ENCODE peak calls at places on chromosomes 12 and 14, in nine cellular contexts. J, P, U, N, R, W, B, Q and Y are unnamed samples.

GRCh38 chr14:99430491-99430890 is 50.2 kb downstream of the SETD3 start:
- DNase-seq in J (no peak), P (peak; percentile 80), U (no peak), N (no peak), R (no peak), W (peak; percentile 43), B (peak; percentile 43), Q (peak; percentile 71), Y (no peak)

GRCh38 chr12:83005534-83006197 is 319.0 kb downstream of the TMTC2 start:
- DNase-seq in J (no peak), P (no peak), U (no peak), N (no peak), R (no peak), W (no peak), B (no peak), Q (no peak), Y (no peak)

GRCh38 chr12:123388948-123389559 is 5.1 kb downstream of the KMT5A start:
- DNase-seq in J (no peak), P (peak; percentile 21), U (no peak), N (peak; percentile 37), R (no peak), W (no peak), B (no peak), Q (peak; percentile 15), Y (no peak)

GRCh38 chr12:4444031-4444430 is 1.6 kb downstream of the FGF6 start:
- DNase-seq in J (no peak), P (no peak), U (no peak), N (no peak), R (no peak), W (no peak), B (no peak), Q (no peak), Y (no peak)

GRCh38 chr12:90953956-90954421 is 987 bp downstream of the CCER1 start:
- DNase-seq in J (no peak), P (peak; percentile 91), U (no peak), N (peak; percentile 16), R (no peak), W (peak; percentile 41), B (no peak), Q (peak; percentile 21), Y (no peak)

GRCh38 chr14:24117179-24117578 is 2.4 kb upstream of the NRL start:
- DNase-seq in J (no peak), P (no peak), U (no peak), N (no peak), R (no peak), W (no peak), B (no peak), Q (peak; percentile 77), Y (peak; percentile 63)

GRCh38 chr14:89746654-89747053 is 207.9 kb downstream of the EFCAB11 start:
- DNase-seq in J (no peak), P (peak; percentile 49), U (no peak), N (no peak), R (no peak), W (no peak), B (no peak), Q (no peak), Y (no peak)

GRCh38 chr14:61525293-61526011 is 169.9 kb upstream of the HIF1A start:
- DNase-seq in J (peak; percentile 64), P (no peak), U (no peak), N (peak; percentile 67), R (no peak), W (no peak), B (peak; percentile 56), Q (peak; percentile 83), Y (peak; percentile 84)

GRCh38 chr14:29926701-29927595 is 699 bp downstream of the PRKD1 start:
- DNase-seq in J (no peak), P (peak; percentile 55), U (no peak), N (peak; percentile 56), R (peak; percentile 55), W (peak; percentile 69), B (peak; percentile 34), Q (peak; percentile 78), Y (peak; percentile 85)

GRCh38 chr12:63103489-63104131 is 47.4 kb downstream of the AVPR1A start:
- DNase-seq in J (no peak), P (peak; percentile 51), U (peak; percentile 15), N (no peak), R (no peak), W (peak; percentile 43), B (peak; percentile 25), Q (no peak), Y (no peak)

GRCh38 chr12:12439636-12440035 is 82.8 kb downstream of the BORCS5 start:
- DNase-seq in J (no peak), P (no peak), U (no peak), N (no peak), R (no peak), W (no peak), B (peak; percentile 41), Q (no peak), Y (no peak)

GRCh38 chr12:110635055-110635454 is 21.1 kb downstream of the TCTN1 start:
- DNase-seq in J (no peak), P (no peak), U (no peak), N (no peak), R (no peak), W (no peak), B (no peak), Q (no peak), Y (no peak)

GRCh38 chr14:60510976-60511599 is 2.1 kb downstream of the SIX6 start:
- DNase-seq in J (no peak), P (peak; percentile 57), U (no peak), N (no peak), R (no peak), W (peak; percentile 80), B (no peak), Q (no peak), Y (no peak)

GRCh38 chr14:60515244-60515695 is 6.3 kb downstream of the SIX6 start:
- DNase-seq in J (no peak), P (peak; percentile 8), U (no peak), N (no peak), R (no peak), W (no peak), B (no peak), Q (no peak), Y (no peak)

GRCh38 chr14:60515696-60516284 is 6.8 kb downstream of the SIX6 start:
- DNase-seq in J (no peak), P (peak; percentile 78), U (no peak), N (no peak), R (no peak), W (peak; percentile 89), B (no peak), Q (no peak), Y (no peak)

GRCh38 chr14:60512952-60513554 is 4.1 kb downstream of the SIX6 start:
- DNase-seq in J (no peak), P (peak; percentile 77), U (no peak), N (no peak), R (no peak), W (peak; percentile 27), B (no peak), Q (no peak), Y (no peak)

DNA sequence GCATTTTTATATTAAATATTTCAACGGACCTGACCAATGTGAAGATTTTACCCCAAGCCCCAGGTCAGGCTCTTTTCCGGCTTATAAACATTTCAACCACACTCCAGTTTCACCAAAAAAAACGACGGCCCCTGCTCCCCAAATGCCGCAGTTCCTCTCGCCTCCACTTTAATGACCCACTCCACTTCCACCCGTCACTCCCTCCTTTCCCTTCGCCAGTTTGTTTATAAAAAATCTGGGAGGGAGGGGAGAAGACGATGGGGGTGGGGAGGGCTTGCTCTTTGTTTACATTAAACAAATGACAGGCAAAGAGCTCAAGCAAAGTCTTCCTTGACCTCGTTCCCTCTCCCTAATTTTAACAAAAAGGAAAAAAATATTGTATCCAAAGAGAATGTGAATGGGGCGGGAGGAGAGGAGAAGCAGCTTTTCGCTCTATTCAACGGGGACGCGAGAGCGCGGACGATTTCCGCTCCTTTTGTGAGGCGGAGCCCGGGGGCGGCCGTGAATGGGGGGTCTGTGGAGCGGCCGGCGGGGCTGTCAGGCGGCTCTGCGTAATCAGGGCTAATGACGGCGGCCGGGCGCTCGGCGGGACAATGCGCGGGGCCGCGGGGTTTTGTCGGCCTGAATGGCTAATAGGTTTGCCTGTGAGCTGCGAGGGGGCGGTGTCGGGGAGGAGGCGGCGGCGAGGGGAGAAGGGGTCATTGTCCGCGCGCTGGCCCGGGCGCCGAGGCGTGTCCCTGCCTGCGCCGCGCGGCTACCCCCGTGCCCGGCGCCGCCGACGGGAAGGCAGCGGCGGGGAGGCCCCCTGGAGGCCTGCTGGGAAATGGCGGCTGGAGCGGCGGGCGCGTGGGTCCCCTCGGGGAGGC is 5.7 kb downstream of the SIX6 start:
- DNase-seq in J (no peak), P (peak; percentile 75), U (no peak), N (peak; percentile 61), R (no peak), W (peak; percentile 97), B (peak; percentile 17), Q (peak; percentile 25), Y (peak; percentile 77)
- TF ChIP-seq CTCF in J (peak; percentile 26), P (peak; percentile 40), U (no peak), N (peak; percentile 56), R (no peak), W (peak; percentile 61), B (peak; percentile 62), Q (peak; percentile 17), Y (peak; percentile 14)

GRCh38 chr12:84912191-84913142 is at the start of gene SLC6A15:
- DNase-seq in J (no peak), P (peak; percentile 87), U (no peak), N (peak; percentile 24), R (peak; percentile 52), W (peak; percentile 90), B (peak; percentile 53), Q (peak; percentile 65), Y (peak; percentile 82)
- H3K4me3 ChIP-seq in J (peak within 1 kb of the TSS; percentile 68), P (peak within 1 kb of the TSS; percentile 89), U (no peak within 1 kb of the TSS), N (peak within 1 kb of the TSS; percentile 57), R (peak within 1 kb of the TSS; percentile 28), W (peak within 1 kb of the TSS; percentile 85), B (peak within 1 kb of the TSS; percentile 47), Q (peak within 1 kb of the TSS; percentile 9), Y (peak within 1 kb of the TSS; percentile 42)

GRCh38 chr12:81255947-81256346 is 178.1 kb downstream of the ACSS3 start:
- DNase-seq in J (no peak), P (peak; percentile 35), U (no peak), N (no peak), R (no peak), W (no peak), B (no peak), Q (no peak), Y (no peak)

GRCh38 chr12:81263072-81263471 is 185.2 kb downstream of the ACSS3 start:
- DNase-seq in J (no peak), P (no peak), U (no peak), N (no peak), R (no peak), W (no peak), B (no peak), Q (no peak), Y (no peak)

GRCh38 chr12:81261508-81262207 is 183.8 kb downstream of the ACSS3 start:
- DNase-seq in J (no peak), P (peak; percentile 33), U (no peak), N (no peak), R (no peak), W (no peak), B (no peak), Q (no peak), Y (no peak)

GRCh38 chr12:81257952-81258551 is 180.2 kb downstream of the ACSS3 start:
- DNase-seq in J (no peak), P (peak; percentile 81), U (no peak), N (no peak), R (no peak), W (peak; percentile 56), B (no peak), Q (no peak), Y (no peak)

GRCh38 chr12:81259360-81259759 is 181.5 kb downstream of the ACSS3 start:
- DNase-seq in J (no peak), P (no peak), U (no peak), N (no peak), R (no peak), W (no peak), B (no peak), Q (no peak), Y (no peak)
- H3K27ac ChIP-seq in J (no peak overlapping the region), P (no peak overlapping the region), U (no peak overlapping the region), N (no peak overlapping the region), R (no peak overlapping the region), W (no peak overlapping the region), B (no peak overlapping the region), Q (no peak overlapping the region), Y (no peak overlapping the region)

GRCh38 chr12:67222302-67222701 is 46.9 kb upstream of the CAND1 start:
- DNase-seq in J (no peak), P (peak; percentile 75), U (no peak), N (no peak), R (no peak), W (peak; percentile 41), B (no peak), Q (peak; percentile 7), Y (no peak)
- TF ChIP-seq CTCF in J (no peak), P (peak; percentile 72), U (peak; percentile 42), N (no peak), R (no peak), W (peak; percentile 59), B (peak; percentile 28), Q (peak; percentile 15), Y (no peak)